ENCODE peak calls at places on chromosomes 11 and 22, in six cellular contexts. L is choroid plexus epithelial cell; Z is neuronal stem cell; A is central memory CD8-positive, alpha-beta T cell; N is ELR; O is LoVo. H is an unnamed sample.

GRCh38 chr11:10388574-10388973 is 66.5 kb upstream of the AMPD3 start:
- DNase-seq in L (no peak), Z (no peak), A (no peak), N (no peak), O (no peak), H (no peak)

GRCh38 chr11:2827792-2828191 is 57.8 kb downstream of the CDKN1C start:
- DNase-seq in L (no peak), Z (no peak), A (no peak), N (no peak), O (no peak), H (no peak)

GRCh38 chr11:42890773-42891172 is 421.0 kb upstream of the API5 start:
- DNase-seq in L (no peak), Z (no peak), A (no peak), N (no peak), O (no peak), H (no peak)

GRCh38 chr11:93861808-93862207 is 11.4 kb upstream of the VSTM5 start:
- DNase-seq in L (no peak), Z (no peak), A (no peak), N (no peak), O (no peak), H (no peak)

GRCh38 chr11:46363455-46363920 is 16.2 kb downstream of the DGKZ start:
- DNase-seq in L (no peak), Z (no peak), A (no peak), N (peak), O (no peak), H (peak)

GRCh38 chr11:16126361-16126760 is 230.0 kb downstream of the SOX6 start:
- DNase-seq in L (no peak), Z (no peak), A (no peak), N (no peak), O (no peak), H (no peak)

GRCh38 chr22:46066691-46067090 is 83.6 kb upstream of the PPARA start:
- DNase-seq in L (no peak), Z (no peak), A (no peak), N (peak), O (no peak), H (peak)

GRCh38 chr22:24433868-24434471 is 6.6 kb downstream of the ADORA2A start:
- DNase-seq in L (no peak), Z (no peak), A (no peak), N (peak), O (no peak), H (peak)

GRCh38 chr11:83583953-83584352 is 297.8 kb upstream of the CCDC90B start:
- DNase-seq in L (peak), Z (no peak), A (no peak), N (peak), O (no peak), H (no peak)

GRCh38 chr11:64620286-64620962 is 29.4 kb downstream of the SLC22A12 start:
- DNase-seq in L (peak), Z (no peak), A (no peak), N (no peak), O (no peak), H (peak)

GRCh38 chr11:5736396-5736795 is at the start of gene OR56B1:
- DNase-seq in L (no peak), Z (no peak), A (no peak), N (no peak), O (no peak), H (no peak)

GRCh38 chr22:36465232-36466021 is 16.0 kb downstream of the TXN2 start:
- DNase-seq in L (peak), Z (no peak), A (no peak), N (peak), O (peak), H (peak)

GRCh38 chr11:1035577-1036283 is 788 bp downstream of the MUC6 start:
- DNase-seq in L (no peak), Z (no peak), A (no peak), N (no peak), O (no peak), H (no peak)

GRCh38 chr11:8839957-8840945 is 70.7 kb upstream of the AKIP1 start:
- DNase-seq in L (peak), Z (peak), A (no peak), N (peak), O (no peak), H (peak)

GRCh38 chr11:13384837-13385417 is 78.1 kb downstream of the BTBD10 start:
- DNase-seq in L (peak), Z (peak), A (no peak), N (peak), O (peak), H (peak)

GRCh38 chr11:400241-400729 is 6.3 kb downstream of the PKP3 start:
- DNase-seq in L (no peak), Z (no peak), A (no peak), N (no peak), O (no peak), H (no peak)

GRCh38 chr22:50600541-50600940 is at the start of gene MAPK8IP2:
- DNase-seq in L (no peak), Z (no peak), A (no peak), N (no peak), O (peak), H (no peak)

GRCh38 chr11:65206901-65207300 is 25.2 kb downstream of the CAPN1 start:
- DNase-seq in L (no peak), Z (no peak), A (no peak), N (no peak), O (no peak), H (no peak)

H was measured in dermis blood vessel endothelial cell.